ENCODE peak calls at places on chromosomes 6 and 20, in eight cellular contexts. N, Y, L, A, T, S, I and F are unnamed samples.

GRCh38 chr20:4563534-4563933 is 158.2 kb upstream of the PRND start:
- DNase-seq in N (peak), Y (no peak), L (no peak), A (no peak), T (peak), S (peak), I (no peak), F (no peak)

GRCh38 chr6:5442946-5443345 is 181.6 kb downstream of the FARS2 start:
- DNase-seq in N (no peak), Y (no peak), L (no peak), A (no peak), T (no peak), S (no peak), I (no peak), F (no peak)

GRCh38 chr20:1844723-1845523 is 50.3 kb upstream of the SIRPA start:
- DNase-seq in N (peak), Y (peak), L (peak), A (peak), T (peak), S (peak), I (peak), F (peak)

GRCh38 chr20:32524871-32525501 is 60.1 kb downstream of the NOL4L start:
- DNase-seq in N (peak), Y (no peak), L (peak), A (peak), T (no peak), S (no peak), I (no peak), F (no peak)

GRCh38 chr6:99912657-99913056 is 81.4 kb downstream of the MCHR2 start:
- DNase-seq in N (no peak), Y (no peak), L (no peak), A (no peak), T (no peak), S (no peak), I (no peak), F (no peak)

GRCh38 chr6:11231564-11232176 is 798 bp downstream of the NEDD9 start:
- DNase-seq in N (no peak), Y (no peak), L (no peak), A (no peak), T (no peak), S (no peak), I (no peak), F (no peak)

GRCh38 chr6:168137024-168137423 is 58.0 kb upstream of the FRMD1 start:
- DNase-seq in N (no peak), Y (no peak), L (no peak), A (no peak), T (no peak), S (no peak), I (no peak), F (no peak)

GRCh38 chr20:50584687-50585086 is 74.5 kb downstream of the PTPN1 start:
- DNase-seq in N (no peak), Y (no peak), L (no peak), A (peak), T (no peak), S (no peak), I (no peak), F (no peak)

GRCh38 chr20:57262244-57263126 is 4.0 kb downstream of the BMP7 start:
- DNase-seq in N (no peak), Y (no peak), L (no peak), A (no peak), T (no peak), S (no peak), I (no peak), F (no peak)

GRCh38 chr6:139482184-139482751 is 107.8 kb upstream of the CITED2 start:
- DNase-seq in N (no peak), Y (no peak), L (no peak), A (no peak), T (no peak), S (peak), I (no peak), F (no peak)

GRCh38 chr6:138419766-138420165 is 15.7 kb downstream of the HEBP2 start:
- DNase-seq in N (no peak), Y (no peak), L (no peak), A (no peak), T (no peak), S (no peak), I (no peak), F (no peak)

GRCh38 chr6:42110683-42111082 is 31.7 kb downstream of the C6orf132 start:
- DNase-seq in N (no peak), Y (no peak), L (no peak), A (no peak), T (no peak), S (no peak), I (no peak), F (no peak)

DNA sequence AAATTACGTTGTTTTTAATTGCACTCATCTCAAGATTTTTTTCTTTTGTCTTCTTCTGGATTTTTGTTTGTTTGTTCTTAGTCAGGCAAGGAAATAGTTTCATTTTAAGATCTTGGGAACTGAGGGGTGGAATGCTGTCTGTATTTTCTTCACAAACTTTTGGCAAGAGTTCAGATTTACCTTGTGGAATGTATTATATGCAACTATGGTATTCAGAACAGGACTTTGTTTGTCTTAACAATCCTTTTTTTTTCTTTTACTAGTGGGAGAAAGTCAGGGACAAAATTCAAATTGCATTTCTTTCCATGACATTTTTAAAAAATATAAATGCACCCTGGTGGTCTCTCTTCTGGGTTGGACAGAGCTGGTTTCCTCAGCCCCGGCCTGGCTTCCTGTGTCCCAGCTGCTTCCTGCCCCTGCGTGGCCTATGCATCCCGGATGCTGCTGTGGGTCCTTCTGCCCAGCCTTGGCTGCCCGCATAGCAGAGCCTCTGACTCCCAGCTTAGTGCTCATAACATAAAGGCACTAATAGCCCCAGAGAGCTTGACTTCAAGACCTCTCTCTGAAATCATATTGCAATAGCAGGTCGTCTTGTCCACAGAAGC is 520.7 kb downstream of the QKI start:
- DNase-seq in N (no peak), Y (no peak), L (no peak), A (peak), T (no peak), S (no peak), I (no peak), F (no peak)
- TF ChIP-seq CTCF in N (no peak), Y (no peak), L (no peak), A (no peak), T (no peak), S (no peak), I (no peak), F (no peak)

GRCh38 chr20:51596656-51597388 is 54.3 kb upstream of the NFATC2 start:
- DNase-seq in N (no peak), Y (no peak), L (no peak), A (no peak), T (no peak), S (no peak), I (no peak), F (no peak)

GRCh38 chr20:51594206-51594998 is 51.9 kb upstream of the NFATC2 start:
- DNase-seq in N (no peak), Y (no peak), L (peak), A (no peak), T (no peak), S (no peak), I (no peak), F (no peak)

GRCh38 chr20:51595744-51596143 is 53.2 kb upstream of the NFATC2 start:
- DNase-seq in N (no peak), Y (no peak), L (no peak), A (no peak), T (no peak), S (no peak), I (no peak), F (no peak)

GRCh38 chr20:51593584-51593983 is 51.1 kb upstream of the NFATC2 start:
- DNase-seq in N (no peak), Y (no peak), L (no peak), A (no peak), T (no peak), S (no peak), I (no peak), F (no peak)

GRCh38 chr20:51594999-51595532 is 52.5 kb upstream of the NFATC2 start:
- DNase-seq in N (peak), Y (peak), L (peak), A (peak), T (peak), S (peak), I (peak), F (peak)
- TF ChIP-seq CTCF in N (peak), Y (peak), L (peak), A (peak), T (peak), S (peak), I (peak), F (peak)

GRCh38 chr6:17045581-17046322 is 56.1 kb upstream of the STMND1 start:
- DNase-seq in N (peak), Y (no peak), L (no peak), A (no peak), T (no peak), S (peak), I (no peak), F (no peak)

GRCh38 chr6:17039266-17039665 is 62.6 kb upstream of the STMND1 start:
- DNase-seq in N (no peak), Y (no peak), L (no peak), A (no peak), T (no peak), S (peak), I (no peak), F (no peak)

GRCh38 chr6:17043148-17043522 is 58.7 kb upstream of the STMND1 start:
- DNase-seq in N (no peak), Y (no peak), L (no peak), A (no peak), T (no peak), S (no peak), I (no peak), F (no peak)

GRCh38 chr6:17038316-17038715 is 63.5 kb upstream of the STMND1 start:
- DNase-seq in N (no peak), Y (no peak), L (no peak), A (no peak), T (no peak), S (peak), I (no peak), F (no peak)

DNA sequence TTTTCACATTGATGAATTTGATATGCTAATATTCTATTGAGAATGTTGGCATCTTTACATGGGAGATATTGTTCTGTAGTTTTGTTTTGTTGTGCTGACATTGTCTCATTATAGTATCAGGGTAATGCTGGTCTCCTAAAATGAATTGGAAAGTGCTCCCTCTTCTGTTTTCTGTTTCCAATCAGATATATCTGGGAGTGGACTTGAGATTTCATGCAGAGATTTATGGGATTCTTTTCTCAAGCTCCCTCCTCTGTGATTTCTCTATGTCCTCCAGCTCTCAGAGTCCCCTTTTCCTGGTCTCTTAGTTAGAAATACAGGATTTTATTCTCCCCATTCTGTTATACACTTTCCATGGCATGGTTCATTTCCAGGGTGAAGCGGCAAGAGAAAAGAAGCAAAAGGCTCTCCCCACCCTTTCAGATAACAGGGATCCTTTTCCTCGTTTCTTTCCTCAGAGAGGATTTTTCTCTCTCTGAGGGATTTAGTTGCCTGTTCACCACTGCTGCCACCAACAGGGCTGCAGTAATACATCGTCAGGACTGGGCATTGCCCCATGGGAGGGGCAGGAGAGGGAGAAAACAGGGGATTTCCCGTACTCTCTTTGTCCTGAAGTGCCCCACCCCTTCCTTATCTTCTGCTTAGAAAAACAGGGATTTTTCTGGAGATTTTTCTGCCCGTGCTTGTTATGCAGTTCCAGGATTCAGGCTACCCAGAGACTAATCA is 59.3 kb upstream of the STMND1 start:
- DNase-seq in N (peak), Y (no peak), L (no peak), A (no peak), T (no peak), S (peak), I (no peak), F (no peak)
- TF ChIP-seq CTCF in N (peak), Y (no peak), L (no peak), A (no peak), T (no peak), S (peak), I (no peak), F (no peak)

GRCh38 chr6:87155272-87155919 is at the start of gene ZNF292:
- DNase-seq in N (peak), Y (peak), L (peak), A (peak), T (peak), S (peak), I (peak), F (peak)
- TF ChIP-seq CTCF in N (peak), Y (no peak), L (no peak), A (no peak), T (no peak), S (no peak), I (no peak), F (no peak)

DNA sequence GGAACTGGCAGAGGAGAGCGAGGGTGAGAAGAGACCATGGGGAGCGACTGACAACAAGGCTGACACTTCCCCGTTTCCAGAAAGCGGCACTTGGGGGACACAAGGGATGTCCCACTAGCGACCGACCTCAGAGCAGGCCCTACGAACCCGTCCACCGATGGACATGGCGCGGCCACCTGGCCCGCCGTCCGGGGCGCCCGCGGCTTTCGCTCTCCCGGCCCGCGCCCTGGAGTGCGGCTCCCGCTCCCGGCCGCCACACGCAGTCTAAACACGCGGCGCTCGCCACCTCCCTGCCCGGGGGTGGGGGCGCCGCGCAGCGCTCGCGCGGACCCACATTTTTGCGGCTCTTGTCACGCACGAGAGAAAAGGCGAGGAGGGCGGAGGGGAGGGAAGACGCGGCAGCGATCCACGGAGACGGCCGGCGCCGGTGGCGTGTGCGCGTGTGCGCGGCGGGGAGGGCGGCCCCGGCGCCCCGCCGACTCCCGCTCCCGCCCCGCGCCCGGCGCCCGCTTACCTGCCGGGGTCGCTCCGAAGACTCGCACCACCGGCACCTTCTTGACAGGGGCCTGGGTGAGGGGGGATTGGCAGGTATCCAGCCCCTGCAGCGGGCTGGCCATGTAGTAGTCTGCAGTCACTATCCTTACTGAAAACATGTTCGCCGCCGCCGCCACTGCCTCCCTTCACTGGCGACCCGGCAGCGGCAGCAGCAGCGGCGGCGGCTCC is 621 bp downstream of the REV3L start:
- DNase-seq in N (peak), Y (peak), L (peak), A (peak), T (peak), S (peak), I (no peak), F (peak)
- TF ChIP-seq CTCF in N (no peak), Y (no peak), L (no peak), A (no peak), T (no peak), S (no peak), I (peak), F (no peak)

GRCh38 chr6:108714774-108715414 is 133.3 kb upstream of the ARMC2 start:
- DNase-seq in N (no peak), Y (no peak), L (no peak), A (no peak), T (no peak), S (peak), I (no peak), F (no peak)
- TF ChIP-seq CTCF in N (no peak), Y (no peak), L (no peak), A (no peak), T (no peak), S (peak), I (no peak), F (no peak)